ENCODE peak calls at places on chromosomes 13 and 19, in six cellular contexts. B is T-cell; Z is H54; A is CD8-positive, alpha-beta memory T cell; N is activated T-cell treated with anti-CD3 and anti-CD28 coated beads for 1 hour; X is HS-5. L is an unnamed sample.

GRCh38 chr19:751501-752341 is 809 bp downstream of the MISP start:
- DNase-seq in B (no peak), Z (peak; percentile 99), A (no peak), N (no peak), X (no peak), L (peak; percentile 51)

GRCh38 chr19:42424345-42424707 is 2.9 kb downstream of the LIPE start:
- DNase-seq in B (no peak), Z (no peak), A (no peak), N (no peak), X (no peak), L (no peak)

GRCh38 chr19:632228-633067 is 889 bp downstream of the POLRMT start:
- DNase-seq in B (no peak), Z (no peak), A (no peak), N (no peak), X (peak; percentile 30), L (peak; percentile 24)

GRCh38 chr19:10505583-10506229 is 2.5 kb upstream of the KEAP1 start:
- DNase-seq in B (peak; percentile 78), Z (peak; percentile 67), A (peak; percentile 72), N (peak; percentile 78), X (no peak), L (no peak)

GRCh38 chr19:29375429-29376093 is 150.2 kb upstream of the VSTM2B start:
- DNase-seq in B (no peak), Z (no peak), A (no peak), N (no peak), X (no peak), L (no peak)

GRCh38 chr13:49124693-49125304 is 95.3 kb upstream of the MLNR start:
- DNase-seq in B (no peak), Z (no peak), A (no peak), N (no peak), X (no peak), L (peak; percentile 40)

GRCh38 chr13:60267498-60268202 is 103.9 kb upstream of the DIAPH3 start:
- DNase-seq in B (no peak), Z (no peak), A (no peak), N (no peak), X (no peak), L (no peak)

GRCh38 chr13:71274923-71275593 is 591.9 kb downstream of the DACH1 start:
- DNase-seq in B (no peak), Z (no peak), A (no peak), N (no peak), X (no peak), L (no peak)

GRCh38 chr13:44309771-44310767 is 63.6 kb upstream of the SERP2 start:
- DNase-seq in B (no peak), Z (no peak), A (no peak), N (no peak), X (no peak), L (peak; percentile 32)

GRCh38 chr13:98543380-98544104 is 33.4 kb downstream of the STK24 start:
- DNase-seq in B (no peak), Z (no peak), A (no peak), N (no peak), X (no peak), L (no peak)

GRCh38 chr13:39840201-39840600 is 184.7 kb downstream of the COG6 start:
- DNase-seq in B (no peak), Z (no peak), A (no peak), N (no peak), X (no peak), L (no peak)

GRCh38 chr13:18946738-18947137 is 234.9 kb downstream of the TUBA3C start:
- DNase-seq in B (no peak), Z (no peak), A (no peak), N (no peak), X (no peak), L (no peak)

GRCh38 chr13:45138282-45138681 is 18.0 kb downstream of the GTF2F2 start:
- DNase-seq in B (no peak), Z (no peak), A (no peak), N (no peak), X (no peak), L (no peak)

GRCh38 chr13:106961219-106961618 is 393.3 kb upstream of the ARGLU1 start:
- DNase-seq in B (no peak), Z (no peak), A (no peak), N (no peak), X (no peak), L (no peak)

GRCh38 chr19:4414144-4414799 is 11.8 kb downstream of the CHAF1A start:
- DNase-seq in B (no peak), Z (no peak), A (no peak), N (no peak), X (no peak), L (no peak)

L was measured in skeletal muscle cell.